ENCODE peak calls at places on chromosomes 4 and X, in four cellular contexts. One of them, this sample, is unnamed.

GRCh38 chr4:184446132-184446531 is 28.2 kb downstream of the IRF2 start:
- DNase-seq in AG09309: no peak
- DNase-seq in fibroblast of the aortic adventitia: no peak
- DNase-seq in GM23338: no peak
- DNase-seq in this sample: no peak

GRCh38 chrX:42269186-42269585 is 345.8 kb upstream of the CASK start:
- DNase-seq in fibroblast of the aortic adventitia: no peak
- DNase-seq in GM23338: no peak
- DNase-seq in AG09309: peak
- DNase-seq in this sample: no peak

GRCh38 chr4:105387466-105387865 is 86.4 kb downstream of the PPA2 start:
- DNase-seq in AG09309: peak
- DNase-seq in GM23338: no peak
- DNase-seq in fibroblast of the aortic adventitia: peak
- DNase-seq in this sample: no peak

GRCh38 chr4:185128272-185129119 is 14.6 kb upstream of the SLC25A4 start:
- DNase-seq in AG09309: no peak
- DNase-seq in GM23338: peak
- DNase-seq in fibroblast of the aortic adventitia: no peak
- DNase-seq in this sample: no peak

GRCh38 chr4:87093443-87094123 is 126.8 kb downstream of the KLHL8 start:
- DNase-seq in fibroblast of the aortic adventitia: peak
- DNase-seq in GM23338: peak
- DNase-seq in AG09309: no peak
- DNase-seq in this sample: peak

GRCh38 chrX:96650023-96650422 is 34.6 kb upstream of the DIAPH2 start:
- DNase-seq in GM23338: no peak
- DNase-seq in fibroblast of the aortic adventitia: no peak
- DNase-seq in AG09309: no peak
- DNase-seq in this sample: no peak

GRCh38 chr4:105060628-105061027 is 86.0 kb upstream of the TET2 start:
- DNase-seq in GM23338: no peak
- DNase-seq in fibroblast of the aortic adventitia: peak
- DNase-seq in AG09309: no peak
- DNase-seq in this sample: no peak

GRCh38 chr4:153616005-153616555 is 68.0 kb upstream of the TLR2 start:
- DNase-seq in AG09309: no peak
- DNase-seq in fibroblast of the aortic adventitia: peak
- DNase-seq in GM23338: no peak
- DNase-seq in this sample: no peak

GRCh38 chr4:112038861-112039260 is 106.4 kb upstream of the FAM241A start:
- DNase-seq in AG09309: no peak
- DNase-seq in GM23338: no peak
- DNase-seq in fibroblast of the aortic adventitia: peak
- DNase-seq in this sample: no peak

GRCh38 chrX:97330150-97330549 is 446.4 kb downstream of the RPA4 start:
- DNase-seq in GM23338: no peak
- DNase-seq in fibroblast of the aortic adventitia: no peak
- DNase-seq in AG09309: no peak
- DNase-seq in this sample: no peak

GRCh38 chrX:98067611-98068010 is 1183.9 kb downstream of the RPA4 start:
- DNase-seq in fibroblast of the aortic adventitia: no peak
- DNase-seq in AG09309: no peak
- DNase-seq in GM23338: no peak
- DNase-seq in this sample: no peak

GRCh38 chr4:6917445-6918241 is 8.0 kb downstream of the TBC1D14 start:
- DNase-seq in AG09309: no peak
- DNase-seq in GM23338: peak
- DNase-seq in fibroblast of the aortic adventitia: no peak
- DNase-seq in this sample: peak

GRCh38 chr4:184596617-184597185 is 52.5 kb downstream of the CASP3 start:
- DNase-seq in fibroblast of the aortic adventitia: peak
- DNase-seq in GM23338: no peak
- DNase-seq in AG09309: no peak
- DNase-seq in this sample: no peak

GRCh38 chr4:166957451-166957850 is 276.8 kb downstream of the SPOCK3 start:
- DNase-seq in GM23338: no peak
- DNase-seq in AG09309: no peak
- DNase-seq in fibroblast of the aortic adventitia: peak
- DNase-seq in this sample: no peak

GRCh38 chr4:97720869-97721432 is 422.3 kb downstream of the STPG2 start:
- DNase-seq in GM23338: peak
- DNase-seq in fibroblast of the aortic adventitia: peak
- DNase-seq in AG09309: no peak
- DNase-seq in this sample: peak

GRCh38 chr4:3636628-3637320 is 104.6 kb upstream of the LRPAP1 start:
- DNase-seq in GM23338: no peak
- DNase-seq in AG09309: no peak
- DNase-seq in fibroblast of the aortic adventitia: no peak
- DNase-seq in this sample: no peak

GRCh38 chr4:139223682-139224317 is 46.8 kb upstream of the ELF2 start:
- DNase-seq in GM23338: no peak
- DNase-seq in fibroblast of the aortic adventitia: peak
- DNase-seq in AG09309: no peak
- DNase-seq in this sample: no peak

GRCh38 chr4:24655971-24656370 is 71.6 kb upstream of the DHX15 start:
- DNase-seq in fibroblast of the aortic adventitia: no peak
- DNase-seq in AG09309: no peak
- DNase-seq in GM23338: peak
- DNase-seq in this sample: peak

GRCh38 chr4:137635596-137635995 is 103.3 kb upstream of the PCDH18 start:
- DNase-seq in GM23338: peak
- DNase-seq in fibroblast of the aortic adventitia: peak
- DNase-seq in AG09309: no peak
- DNase-seq in this sample: no peak

GRCh38 chr4:161172396-161173026 is 991.3 kb downstream of the FSTL5 start:
- DNase-seq in AG09309: no peak
- DNase-seq in GM23338: no peak
- DNase-seq in fibroblast of the aortic adventitia: no peak
- DNase-seq in this sample: no peak

GRCh38 chr4:151407466-151408379 is 1.3 kb upstream of the FHIP1A start:
- DNase-seq in GM23338: peak
- DNase-seq in fibroblast of the aortic adventitia: no peak
- DNase-seq in AG09309: no peak
- DNase-seq in this sample: no peak

GRCh38 chrX:139932077-139932900 is 564 bp downstream of the ATP11C start:
- DNase-seq in fibroblast of the aortic adventitia: no peak
- DNase-seq in GM23338: peak
- DNase-seq in AG09309: no peak
- DNase-seq in this sample: peak

GRCh38 chr4:112214397-112215264 is 17.0 kb upstream of the AP1AR start:
- DNase-seq in fibroblast of the aortic adventitia: peak
- DNase-seq in GM23338: peak
- DNase-seq in AG09309: no peak
- DNase-seq in this sample: peak

GRCh38 chr4:29277381-29277780 is 1442.8 kb upstream of the PCDH7 start:
- DNase-seq in fibroblast of the aortic adventitia: peak
- DNase-seq in AG09309: peak
- DNase-seq in GM23338: no peak
- DNase-seq in this sample: no peak

GRCh38 chr4:109977854-109978501 is 65.3 kb downstream of the EGF start:
- DNase-seq in fibroblast of the aortic adventitia: peak
- DNase-seq in GM23338: peak
- DNase-seq in AG09309: peak
- DNase-seq in this sample: peak

GRCh38 chr4:119841361-119841760 is 212.8 kb upstream of the PDE5A start:
- DNase-seq in GM23338: no peak
- DNase-seq in AG09309: no peak
- DNase-seq in fibroblast of the aortic adventitia: no peak
- DNase-seq in this sample: no peak

GRCh38 chr4:84938316-84938715 is 28.2 kb downstream of the WDFY3 start:
- DNase-seq in GM23338: no peak
- DNase-seq in AG09309: peak
- DNase-seq in fibroblast of the aortic adventitia: peak
- DNase-seq in this sample: no peak

GRCh38 chr4:176592976-176593375 is 199.7 kb downstream of the VEGFC start:
- DNase-seq in GM23338: no peak
- DNase-seq in AG09309: no peak
- DNase-seq in fibroblast of the aortic adventitia: no peak
- DNase-seq in this sample: no peak

GRCh38 chr4:85610450-85610849 is 135.5 kb downstream of the ARHGAP24 start:
- DNase-seq in AG09309: no peak
- DNase-seq in GM23338: no peak
- DNase-seq in fibroblast of the aortic adventitia: no peak
- DNase-seq in this sample: no peak

GRCh38 chr4:183287677-183288076 is 32.4 kb downstream of the CLDN22 start:
- DNase-seq in fibroblast of the aortic adventitia: no peak
- DNase-seq in AG09309: no peak
- DNase-seq in GM23338: no peak
- DNase-seq in this sample: no peak
- H3K4me3 ChIP-seq in fibroblast of the aortic adventitia: no peak
- H3K4me3 ChIP-seq in AG09309: no peak
- H3K4me3 ChIP-seq in GM23338: no peak
- H3K4me3 ChIP-seq in this sample: no peak

GRCh38 chrX:119647552-119648420 is 41.6 kb upstream of the NKRF start:
- DNase-seq in GM23338: no peak
- DNase-seq in fibroblast of the aortic adventitia: no peak
- DNase-seq in AG09309: no peak
- DNase-seq in this sample: no peak
- H3K4me3 ChIP-seq in GM23338: no peak
- H3K4me3 ChIP-seq in fibroblast of the aortic adventitia: no peak
- H3K4me3 ChIP-seq in AG09309: no peak
- H3K4me3 ChIP-seq in this sample: no peak

GRCh38 chrX:332916-333610 is 14.5 kb upstream of the GTPBP6 start:
- DNase-seq in AG09309: no peak
- DNase-seq in GM23338: no peak
- DNase-seq in fibroblast of the aortic adventitia: no peak
- DNase-seq in this sample: no peak

GRCh38 chrX:330726-331144 is 12.1 kb upstream of the GTPBP6 start:
- DNase-seq in fibroblast of the aortic adventitia: no peak
- DNase-seq in GM23338: no peak
- DNase-seq in AG09309: no peak
- DNase-seq in this sample: no peak

GRCh38 chrX:332496-332860 is 13.9 kb upstream of the GTPBP6 start:
- DNase-seq in GM23338: no peak
- DNase-seq in AG09309: no peak
- DNase-seq in fibroblast of the aortic adventitia: no peak
- DNase-seq in this sample: no peak

GRCh38 chrX:331772-332495 is 13.3 kb upstream of the GTPBP6 start:
- DNase-seq in AG09309: no peak
- DNase-seq in GM23338: no peak
- DNase-seq in fibroblast of the aortic adventitia: no peak
- DNase-seq in this sample: no peak

DNA sequence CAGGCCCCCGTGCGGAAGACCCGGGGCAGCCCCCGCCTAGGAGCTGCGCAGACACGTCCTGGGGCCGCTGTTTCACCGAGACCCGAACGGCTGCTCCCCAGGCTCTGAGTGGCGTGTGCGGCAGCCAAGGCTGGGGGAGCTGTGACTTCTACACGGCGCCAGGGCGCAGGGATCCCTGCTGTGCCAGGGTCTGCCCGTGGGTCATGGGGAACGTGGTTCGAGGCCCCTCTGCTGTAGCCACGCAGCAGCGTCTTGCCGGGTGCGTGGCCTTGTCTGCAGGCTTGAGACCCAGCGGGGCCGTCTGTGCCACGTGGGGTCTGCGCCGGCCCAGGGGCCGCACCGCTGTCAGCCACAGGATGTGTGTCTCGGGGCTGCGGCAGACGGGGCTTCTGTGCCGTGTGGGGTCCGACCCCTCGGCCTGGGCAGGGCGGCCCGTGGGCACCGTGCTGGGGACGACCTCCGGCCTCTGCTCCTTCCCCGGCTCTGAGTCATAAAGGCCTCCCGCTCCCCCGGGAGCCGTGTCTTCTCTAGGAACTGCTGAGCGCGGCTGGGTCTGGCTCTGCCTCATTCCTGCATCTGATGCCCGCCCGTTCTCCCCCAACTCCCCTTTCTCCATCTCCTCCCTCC is 12.7 kb upstream of the GTPBP6 start:
- DNase-seq in GM23338: peak
- DNase-seq in fibroblast of the aortic adventitia: peak
- DNase-seq in AG09309: no peak
- DNase-seq in this sample: no peak
- H3K4me3 ChIP-seq in GM23338: peak
- H3K4me3 ChIP-seq in fibroblast of the aortic adventitia: peak
- H3K4me3 ChIP-seq in AG09309: no peak
- H3K4me3 ChIP-seq in this sample: no peak

GRCh38 chrX:154021131-154021611 is 1.5 kb upstream of the IRAK1 start:
- DNase-seq in GM23338: no peak
- DNase-seq in fibroblast of the aortic adventitia: peak
- DNase-seq in AG09309: peak
- DNase-seq in this sample: peak

GRCh38 chrX:154022108-154022507 is 2.4 kb upstream of the IRAK1 start:
- DNase-seq in GM23338: no peak
- DNase-seq in fibroblast of the aortic adventitia: no peak
- DNase-seq in AG09309: no peak
- DNase-seq in this sample: peak

GRCh38 chrX:154019633-154020499 is at the start of gene IRAK1:
- DNase-seq in AG09309: no peak
- DNase-seq in fibroblast of the aortic adventitia: peak
- DNase-seq in GM23338: peak
- DNase-seq in this sample: peak

GRCh38 chrX:154019061-154019621 is 561 bp downstream of the IRAK1 start:
- DNase-seq in GM23338: peak
- DNase-seq in AG09309: no peak
- DNase-seq in fibroblast of the aortic adventitia: no peak
- DNase-seq in this sample: no peak

DNA sequence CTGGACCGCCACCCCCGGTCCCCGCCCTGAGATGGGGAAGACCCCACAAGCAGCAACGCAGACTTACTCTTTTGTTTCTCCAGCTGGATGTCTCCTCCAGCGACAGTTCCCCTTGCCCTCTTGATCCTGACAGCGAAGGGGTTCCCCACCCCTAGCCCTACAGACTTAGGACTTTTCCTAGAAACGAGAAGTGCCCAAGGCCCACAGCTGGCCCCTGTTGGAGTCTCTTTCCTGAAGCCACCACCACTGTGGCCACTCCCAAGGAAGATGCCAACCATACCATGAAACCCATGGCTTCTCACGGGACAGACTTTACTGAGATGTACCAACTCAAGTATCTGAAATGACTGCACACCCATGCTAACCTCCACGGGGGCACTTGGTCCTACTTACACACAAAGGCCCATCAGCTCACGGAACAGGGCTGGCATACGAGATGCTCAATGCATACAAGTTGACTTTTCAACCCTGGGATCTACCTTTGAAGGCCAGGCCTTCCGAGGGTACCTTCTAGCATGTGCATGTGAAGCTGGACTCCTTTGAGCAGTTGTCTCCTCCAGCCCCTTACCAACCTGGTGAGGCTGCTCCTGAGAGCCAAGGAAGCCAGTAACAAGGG is 906 bp upstream of the IRAK1 start:
- DNase-seq in GM23338: no peak
- DNase-seq in AG09309: no peak
- DNase-seq in fibroblast of the aortic adventitia: no peak
- DNase-seq in this sample: no peak
- H3K4me3 ChIP-seq in GM23338: peak
- H3K4me3 ChIP-seq in AG09309: peak
- H3K4me3 ChIP-seq in fibroblast of the aortic adventitia: peak
- H3K4me3 ChIP-seq in this sample: peak

GRCh38 chrX:6693051-6693450 is 158.1 kb upstream of the VCX3A start:
- DNase-seq in GM23338: peak
- DNase-seq in AG09309: no peak
- DNase-seq in fibroblast of the aortic adventitia: no peak
- DNase-seq in this sample: no peak
- H3K4me3 ChIP-seq in GM23338: no peak
- H3K4me3 ChIP-seq in AG09309: no peak
- H3K4me3 ChIP-seq in fibroblast of the aortic adventitia: no peak
- H3K4me3 ChIP-seq in this sample: no peak

This sample was measured in HAP-1.